ENCODE peak calls at places on chromosomes 6 and 20, in five cellular contexts. H is fibroblast of pulmonary artery, Z is heart left ventricle, J is fibroblast of villous mesenchyme, W is GM12878. Q is an unnamed sample.

GRCh38 chr6:126228001-126228791 is 111.7 kb upstream of the CENPW start:
- DNase-seq in Z (no peak), W (no peak), H (no peak), J (no peak), Q (no peak)

GRCh38 chr20:47334022-47334551 is 22.4 kb downstream of the ZMYND8 start:
- DNase-seq in J (peak), W (no peak), Z (no peak), H (peak), Q (no peak)

GRCh38 chr6:106461084-106461483 is 100.6 kb downstream of the CRYBG1 start:
- DNase-seq in Z (no peak), W (no peak), J (no peak), H (no peak), Q (no peak)

GRCh38 chr6:56713285-56713684 is 70.6 kb upstream of the DST start:
- DNase-seq in W (no peak), H (peak), Z (no peak), J (peak), Q (peak)

GRCh38 chr20:7629880-7630279 is 310.4 kb downstream of the HAO1 start:
- DNase-seq in H (no peak), W (no peak), Z (no peak), J (no peak), Q (no peak)

GRCh38 chr6:111642463-111643158 is 36.9 kb upstream of the TRAF3IP2 start:
- DNase-seq in H (peak), J (peak), Z (no peak), W (peak), Q (peak)

GRCh38 chr6:150687508-150687907 is 87.8 kb downstream of the PLEKHG1 start:
- DNase-seq in W (no peak), H (no peak), J (no peak), Z (peak), Q (peak)

GRCh38 chr6:138514860-138515540 is 15.7 kb upstream of the NHSL1 start:
- DNase-seq in Z (no peak), J (no peak), H (no peak), W (no peak), Q (no peak)

GRCh38 chr20:16821211-16822089 is 73.3 kb downstream of the OTOR start:
- DNase-seq in H (peak), W (no peak), J (peak), Z (peak), Q (no peak)

GRCh38 chr6:144582939-144583613 is 297.9 kb downstream of the UTRN start:
- DNase-seq in W (peak), J (no peak), H (no peak), Z (peak), Q (peak)

GRCh38 chr6:13703496-13703895 is 8.1 kb downstream of the RANBP9 start:
- DNase-seq in J (no peak), W (no peak), H (no peak), Z (no peak), Q (no peak)

GRCh38 chr6:54586251-54586650 is 260.3 kb upstream of the FAM83B start:
- DNase-seq in H (peak), W (no peak), J (peak), Z (no peak), Q (no peak)

GRCh38 chr20:53408728-53409157 is 184.9 kb downstream of the ZNF217 start:
- DNase-seq in W (no peak), J (peak), H (peak), Z (no peak), Q (no peak)

GRCh38 chr6:56708810-56709597 is 66.3 kb upstream of the DST start:
- DNase-seq in W (no peak), H (peak), Z (no peak), J (peak), Q (no peak)

GRCh38 chr6:123383718-123384117 is 253.0 kb downstream of the TRDN start:
- DNase-seq in W (no peak), H (no peak), J (no peak), Z (no peak), Q (no peak)

DNA sequence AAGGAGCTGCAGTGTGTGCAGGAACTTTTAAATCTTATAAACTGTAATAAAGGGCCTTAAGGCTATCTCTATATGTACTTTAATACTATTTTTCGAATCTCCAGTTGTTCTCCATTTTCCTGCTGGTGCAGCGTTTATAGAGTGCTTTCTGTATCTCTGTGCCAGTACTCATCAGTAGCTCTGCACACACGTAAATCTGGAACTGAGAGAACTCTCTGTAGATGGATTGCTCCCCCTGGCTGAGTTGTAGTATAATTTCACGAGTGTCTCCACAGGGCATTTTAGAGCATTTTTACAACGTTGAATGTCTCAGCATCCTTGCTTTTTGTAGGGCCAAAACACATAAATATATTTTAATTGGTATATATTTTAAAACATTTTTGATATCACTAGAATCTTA is 256.5 kb downstream of the TRDN start:
- DNase-seq in J (peak), W (no peak), Z (no peak), H (peak), Q (no peak)
- H3K4me3 ChIP-seq in J (no peak), W (no peak), Z (no peak), H (no peak), Q (no peak)

GRCh38 chr6:24911983-24912382 is 23.8 kb downstream of the RIPOR2 start:
- DNase-seq in Z (no peak), W (no peak), H (no peak), J (no peak), Q (no peak)
- H3K4me3 ChIP-seq in Z (no peak), W (no peak), H (no peak), J (no peak), Q (no peak)

GRCh38 chr6:160871320-160871719 is 120.2 kb upstream of the MAP3K4 start:
- DNase-seq in Z (no peak), J (no peak), H (no peak), W (peak), Q (no peak)
- H3K4me3 ChIP-seq in Z (no peak), J (no peak), H (no peak), W (no peak), Q (no peak)

GRCh38 chr20:48691523-48691922 is 136.3 kb downstream of the PREX1 start:
- DNase-seq in H (no peak), J (no peak), W (no peak), Z (no peak), Q (no peak)

GRCh38 chr20:48688579-48688978 is 139.2 kb downstream of the PREX1 start:
- DNase-seq in J (no peak), W (no peak), Z (no peak), H (no peak), Q (no peak)

GRCh38 chr20:48689388-48689787 is 138.4 kb downstream of the PREX1 start:
- DNase-seq in W (no peak), H (no peak), J (no peak), Z (no peak), Q (no peak)

GRCh38 chr20:48690888-48691287 is 136.9 kb downstream of the PREX1 start:
- DNase-seq in J (no peak), H (peak), Z (no peak), W (no peak), Q (no peak)

DNA sequence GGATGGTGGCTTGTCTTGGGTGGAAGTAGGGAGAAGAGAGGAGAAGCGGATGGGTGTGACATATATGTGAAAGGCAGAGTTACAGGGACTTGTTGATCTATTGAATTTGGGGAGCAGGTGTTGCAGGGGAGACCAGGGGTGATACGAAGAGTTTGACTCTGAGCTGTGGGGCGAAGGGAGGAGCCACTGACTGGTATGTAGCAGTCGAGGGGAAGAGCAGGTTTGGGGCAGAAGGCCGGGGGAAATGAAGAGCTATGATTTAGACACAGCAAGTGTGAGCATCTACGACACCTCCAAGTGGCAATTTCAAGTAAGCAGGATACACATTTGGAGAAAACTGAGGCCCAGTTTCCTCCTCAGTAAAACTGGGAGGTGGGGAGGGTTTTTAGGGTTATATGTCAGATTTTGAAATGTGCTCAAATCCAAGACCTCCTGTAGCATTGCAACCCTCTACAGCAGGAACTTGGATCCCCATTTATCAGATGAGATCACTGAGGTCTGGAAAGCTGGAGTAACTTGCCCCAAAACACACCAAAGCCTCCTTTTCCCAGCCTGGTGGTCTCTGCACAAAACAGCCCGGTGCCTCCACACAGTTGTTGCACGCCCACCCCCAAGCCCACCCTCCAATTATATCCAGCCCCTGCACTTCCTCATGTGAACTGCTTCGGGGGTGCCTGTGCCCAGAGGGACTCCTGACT is 137.8 kb downstream of the PREX1 start:
- DNase-seq in W (no peak), Z (no peak), H (no peak), J (no peak), Q (no peak)
- H3K4me3 ChIP-seq in W (no peak), Z (no peak), H (no peak), J (no peak), Q (no peak)

Q was measured in right atrium auricular region.